ENCODE peak calls at places on chromosomes 13 and 19, in six cellular contexts. I, C, Z, Y, A and X are unnamed samples.

GRCh38 chr13:101474419-101474957 is 22.0 kb downstream of the ITGBL1 start:
- DNase-seq in I (peak; percentile 44), C (peak; percentile 13), Z (no peak), Y (no peak), A (peak; percentile 67), X (no peak)

GRCh38 chr19:48642862-48643261 is 3.1 kb downstream of the CA11 start:
- DNase-seq in I (no peak), C (no peak), Z (no peak), Y (no peak), A (no peak), X (no peak)

GRCh38 chr13:98434060-98434459 is 142.8 kb downstream of the STK24 start:
- DNase-seq in I (no peak), C (no peak), Z (no peak), Y (no peak), A (no peak), X (no peak)

GRCh38 chr13:21341637-21342422 is 117.3 kb downstream of the ZDHHC20 start:
- DNase-seq in I (no peak), C (no peak), Z (no peak), Y (no peak), A (no peak), X (no peak)

GRCh38 chr13:33536639-33537425 is 251.3 kb upstream of the STARD13 start:
- DNase-seq in I (no peak), C (peak; percentile 19), Z (no peak), Y (no peak), A (peak; percentile 72), X (no peak)

GRCh38 chr19:36115453-36116343 is at the start of gene TBCB:
- DNase-seq in I (peak; percentile 39), C (no peak), Z (peak; percentile 93), Y (peak; percentile 84), A (no peak), X (no peak)

GRCh38 chr13:74158606-74159352 is 24.6 kb upstream of the KLF12 start:
- DNase-seq in I (no peak), C (no peak), Z (no peak), Y (no peak), A (no peak), X (no peak)

GRCh38 chr13:76848596-76848995 is 37.6 kb downstream of the KCTD12 start:
- DNase-seq in I (no peak), C (no peak), Z (no peak), Y (peak; percentile 46), A (no peak), X (no peak)

GRCh38 chr19:4473708-4474503 is 1.8 kb downstream of the HDGFL2 start:
- DNase-seq in I (no peak), C (no peak), Z (no peak), Y (no peak), A (no peak), X (no peak)

GRCh38 chr13:24092108-24092507 is 68.4 kb upstream of the SPATA13 start:
- DNase-seq in I (no peak), C (no peak), Z (no peak), Y (no peak), A (no peak), X (no peak)

GRCh38 chr13:76798037-76798436 is 88.2 kb downstream of the KCTD12 start:
- DNase-seq in I (no peak), C (no peak), Z (no peak), Y (peak; percentile 61), A (no peak), X (no peak)

GRCh38 chr13:89541091-89542030 is 1806.1 kb upstream of the MIR17HG start:
- DNase-seq in I (no peak), C (no peak), Z (no peak), Y (no peak), A (no peak), X (no peak)

GRCh38 chr13:77545626-77546412 is 10.3 kb downstream of the SCEL start:
- DNase-seq in I (no peak), C (no peak), Z (no peak), Y (peak; percentile 42), A (no peak), X (no peak)

GRCh38 chr13:85163063-85163462 is 636.2 kb downstream of the SLITRK6 start:
- DNase-seq in I (no peak), C (no peak), Z (no peak), Y (no peak), A (no peak), X (no peak)

GRCh38 chr19:17197666-17198065 is 17.5 kb upstream of the USE1 start:
- DNase-seq in I (no peak), C (no peak), Z (no peak), Y (no peak), A (no peak), X (no peak)

GRCh38 chr19:1489463-1489971 is 633 bp downstream of the PCSK4 start:
- DNase-seq in I (no peak), C (no peak), Z (no peak), Y (no peak), A (no peak), X (no peak)